ENCODE peak calls at places on chromosomes 4 and X, in seven cellular contexts. Y is heart right ventricle, Q is HFFc6, L is right atrium auricular region, S is EH, C is kidney tubule cell, D is fibroblast of mammary gland. H is an unnamed sample.
A peak's percentile ranks its signal among the peaks of the same experiment; 100 is the strongest.

GRCh38 chrX:8413279-8413678 is 51.4 kb upstream of the VCX3B start:
- DNase-seq in Y (no peak), Q (no peak), L (no peak), S (no peak), C (no peak), D (no peak), H (no peak)

GRCh38 chr4:158313566-158313965 is 103.3 kb downstream of the TMEM144 start:
- DNase-seq in Y (no peak), Q (no peak), L (no peak), S (peak; percentile 39), C (no peak), D (peak; percentile 75), H (no peak)

GRCh38 chr4:16443504-16444088 is 217.3 kb upstream of the TAPT1 start:
- DNase-seq in Y (no peak), Q (peak; percentile 46), L (no peak), S (peak; percentile 59), C (peak; percentile 66), D (peak; percentile 55), H (peak; percentile 36)

GRCh38 chr4:11152684-11153083 is 276.0 kb downstream of the HS3ST1 start:
- DNase-seq in Y (no peak), Q (no peak), L (no peak), S (no peak), C (no peak), D (no peak), H (no peak)

GRCh38 chr4:129239088-129239487 is 143.1 kb downstream of the C4orf33 start:
- DNase-seq in Y (no peak), Q (peak; percentile 9), L (no peak), S (no peak), C (peak; percentile 59), D (peak; percentile 77), H (no peak)

GRCh38 chr4:93184093-93184492 is 644.5 kb upstream of the ATOH1 start:
- DNase-seq in Y (no peak), Q (no peak), L (no peak), S (no peak), C (no peak), D (no peak), H (no peak)

GRCh38 chrX:13090261-13091110 is 46.1 kb upstream of the FAM9C start:
- DNase-seq in Y (no peak), Q (no peak), L (no peak), S (peak; percentile 30), C (no peak), D (no peak), H (no peak)

GRCh38 chr4:7773401-7774187 is 166.1 kb downstream of the AFAP1 start:
- DNase-seq in Y (no peak), Q (no peak), L (no peak), S (no peak), C (no peak), D (no peak), H (no peak)

GRCh38 chrX:21153503-21153902 is 220.7 kb upstream of the CNKSR2 start:
- DNase-seq in Y (no peak), Q (no peak), L (peak; percentile 59), S (peak; percentile 68), C (no peak), D (peak; percentile 55), H (no peak)

GRCh38 chrX:103124284-103124683 is 31.3 kb upstream of the NXF3 start:
- DNase-seq in Y (no peak), Q (no peak), L (no peak), S (no peak), C (no peak), D (no peak), H (no peak)

GRCh38 chr4:76570141-76570989 is 135.3 kb downstream of the SHROOM3 start:
- DNase-seq in Y (no peak), Q (peak; percentile 72), L (no peak), S (peak; percentile 81), C (peak; percentile 94), D (peak; percentile 63), H (peak; percentile 62)

GRCh38 chr4:78059524-78059889 is 2.4 kb downstream of the FRAS1 start:
- DNase-seq in Y (no peak), Q (peak; percentile 70), L (peak; percentile 66), S (peak; percentile 85), C (peak; percentile 88), D (peak; percentile 85), H (peak; percentile 85)

GRCh38 chrX:16164748-16165147 is 2.5 kb upstream of the MAGEB17 start:
- DNase-seq in Y (no peak), Q (no peak), L (no peak), S (no peak), C (no peak), D (no peak), H (no peak)

GRCh38 chrX:10922158-10922557 is 189.0 kb upstream of the HCCS start:
- DNase-seq in Y (no peak), Q (peak; percentile 79), L (no peak), S (peak; percentile 91), C (peak; percentile 90), D (peak; percentile 88), H (peak; percentile 70)

GRCh38 chr4:183354213-183354612 is 32.0 kb upstream of the CLDN24 start:
- DNase-seq in Y (no peak), Q (no peak), L (no peak), S (no peak), C (no peak), D (no peak), H (no peak)

GRCh38 chr4:2418652-2419571 is at the start of gene CFAP99:
- DNase-seq in Y (peak; percentile 99), Q (peak; percentile 91), L (peak; percentile 98), S (peak; percentile 91), C (peak; percentile 96), D (peak; percentile 88), H (peak; percentile 91)

GRCh38 chr4:113109106-113109740 is 59.8 kb downstream of the ANK2 start:
- DNase-seq in Y (no peak), Q (no peak), L (no peak), S (no peak), C (no peak), D (no peak), H (no peak)

GRCh38 chr4:128811571-128812359 is 2.3 kb downstream of the JADE1 start:
- DNase-seq in Y (peak; percentile 92), Q (peak; percentile 92), L (peak; percentile 94), S (peak; percentile 94), C (peak; percentile 94), D (peak; percentile 84), H (peak; percentile 86)

GRCh38 chr4:108702960-108703359 is 52.6 kb downstream of the OSTC start:
- DNase-seq in Y (no peak), Q (no peak), L (no peak), S (no peak), C (peak; percentile 28), D (no peak), H (no peak)

GRCh38 chr4:163544407-163545038 is 50.0 kb downstream of the TMA16 start:
- DNase-seq in Y (peak; percentile 48), Q (peak; percentile 29), L (peak; percentile 62), S (peak; percentile 53), C (peak; percentile 57), D (peak; percentile 47), H (peak; percentile 57)

GRCh38 chr4:83255584-83255983 is 29.0 kb downstream of the COQ2 start:
- DNase-seq in Y (no peak), Q (peak; percentile 85), L (no peak), S (peak; percentile 96), C (peak; percentile 77), D (peak; percentile 85), H (peak; percentile 53)

GRCh38 chr4:170259631-170260153 is 169.9 kb upstream of the AADAT start:
- DNase-seq in Y (peak; percentile 10), Q (peak; percentile 68), L (peak; percentile 59), S (peak; percentile 67), C (peak; percentile 90), D (peak; percentile 93), H (peak; percentile 90)

GRCh38 chr4:114015444-114015899 is 36.0 kb upstream of the ARSJ start:
- DNase-seq in Y (no peak), Q (peak; percentile 99), L (no peak), S (peak; percentile 100), C (peak; percentile 100), D (peak; percentile 99), H (peak; percentile 88)

GRCh38 chrX:12360389-12360788 is 222.1 kb downstream of the FRMPD4 start:
- DNase-seq in Y (no peak), Q (peak; percentile 58), L (no peak), S (peak; percentile 82), C (peak; percentile 74), D (peak; percentile 75), H (no peak)

GRCh38 chr4:62814510-62815047 is 1594.7 kb downstream of the TECRL start:
- DNase-seq in Y (no peak), Q (no peak), L (no peak), S (no peak), C (no peak), D (no peak), H (no peak)

GRCh38 chr4:129641179-129641578 is 545.2 kb downstream of the C4orf33 start:
- DNase-seq in Y (no peak), Q (peak; percentile 26), L (peak; percentile 66), S (peak; percentile 27), C (peak; percentile 55), D (peak; percentile 60), H (peak; percentile 49)

GRCh38 chrX:41313419-41313818 is 20.5 kb upstream of the DDX3X start:
- DNase-seq in Y (no peak), Q (peak; percentile 82), L (no peak), S (peak; percentile 83), C (peak; percentile 75), D (peak; percentile 68), H (no peak)

GRCh38 chr4:41613782-41614181 is 75.8 kb downstream of the LIMCH1 start:
- DNase-seq in Y (no peak), Q (no peak), L (no peak), S (peak; percentile 46), C (peak; percentile 62), D (no peak), H (peak; percentile 32)

GRCh38 chrX:120207009-120207610 is 43.5 kb upstream of the ZBTB33 start:
- DNase-seq in Y (no peak), Q (no peak), L (no peak), S (no peak), C (no peak), D (no peak), H (no peak)

H was measured in ACHN.